ENCODE peak calls at places on chromosomes 5 and 9, in eight cellular contexts. R, J, U, W, O, E, F and A are unnamed samples.

GRCh38 chr9:105359899-105360298 is 87.9 kb upstream of the FSD1L start:
- DNase-seq in R (no peak), F (peak), W (no peak), J (no peak), U (peak), E (no peak), O (no peak), A (no peak)

GRCh38 chr9:113215142-113215541 is 5.9 kb downstream of the FKBP15 start:
- DNase-seq in O (no peak), F (peak), R (no peak), U (no peak), E (no peak), J (no peak), W (no peak), A (no peak)

GRCh38 chr5:148735301-148735700 is 81.0 kb upstream of the HTR4 start:
- DNase-seq in O (no peak), R (no peak), F (no peak), J (no peak), W (no peak), U (no peak), E (no peak), A (no peak)

GRCh38 chr9:129839324-129840023 is 4.2 kb downstream of the USP20 start:
- DNase-seq in O (no peak), R (no peak), U (no peak), E (no peak), J (no peak), F (peak), W (no peak), A (no peak)

GRCh38 chr9:15059003-15059402 is 148.8 kb upstream of the FREM1 start:
- DNase-seq in J (no peak), R (no peak), U (no peak), F (no peak), E (no peak), O (no peak), W (no peak), A (no peak)

GRCh38 chr5:14489643-14490042 is 91.9 kb upstream of the OTULINL start:
- DNase-seq in E (no peak), U (no peak), O (no peak), W (no peak), J (no peak), F (no peak), R (no peak), A (no peak)

GRCh38 chr5:173530547-173530946 is 85.9 kb downstream of the BOD1 start:
- DNase-seq in U (no peak), R (no peak), J (no peak), E (peak), O (no peak), W (no peak), F (no peak), A (no peak)

GRCh38 chr9:133944746-133945135 is 47.4 kb downstream of the VAV2 start:
- DNase-seq in E (no peak), J (peak), W (peak), R (no peak), O (no peak), F (peak), U (no peak), A (no peak)

GRCh38 chr5:94125107-94125506 is 383.7 kb upstream of the POU5F2 start:
- DNase-seq in E (no peak), W (no peak), F (no peak), U (no peak), O (no peak), R (no peak), J (no peak), A (no peak)

GRCh38 chr9:2621678-2622360 is at the start of gene VLDLR:
- DNase-seq in U (no peak), J (peak), E (peak), W (peak), R (peak), F (peak), O (peak), A (peak)

GRCh38 chr5:14009575-14009974 is 65.1 kb upstream of the DNAH5 start:
- DNase-seq in R (no peak), W (no peak), J (no peak), O (no peak), F (no peak), E (no peak), U (no peak), A (no peak)

GRCh38 chr9:120818595-120818994 is 24.1 kb downstream of the PSMD5 start:
- DNase-seq in O (no peak), F (no peak), R (no peak), E (no peak), W (no peak), U (no peak), J (no peak), A (no peak)

DNA sequence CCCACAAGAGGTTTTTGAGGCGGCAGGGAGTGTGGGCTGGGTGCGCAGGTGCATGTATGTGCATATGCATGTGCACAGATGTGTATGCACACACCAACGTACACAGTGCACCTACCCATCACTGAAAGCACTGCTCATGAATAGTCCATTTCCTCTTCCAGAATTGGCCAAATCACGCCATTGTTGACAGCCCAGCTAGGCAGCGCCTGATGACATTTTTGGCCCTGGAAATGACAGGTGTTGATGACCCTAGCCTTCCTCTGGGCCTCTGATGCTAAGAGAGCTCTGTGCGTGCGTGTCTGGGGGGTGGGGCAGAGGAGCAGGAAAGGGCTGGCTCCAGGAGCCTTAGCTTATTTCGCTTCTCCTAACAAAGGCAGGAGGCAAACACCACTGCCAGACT is 145.4 kb downstream of the HSD17B3 start:
- DNase-seq in F (no peak), U (no peak), R (no peak), O (no peak), J (no peak), E (no peak), W (no peak), A (no peak)
- H3K27ac ChIP-seq in F (no peak), U (no peak), R (no peak), O (no peak), J (no peak), E (no peak), W (no peak), A (no peak)

GRCh38 chr9:95102001-95102433 is 215.5 kb downstream of the FANCC start:
- DNase-seq in E (no peak), J (no peak), O (no peak), R (no peak), U (no peak), W (peak), F (no peak), A (peak)
- H3K27ac ChIP-seq in E (peak), J (no peak), O (no peak), R (no peak), U (no peak), W (no peak), F (no peak), A (peak)

DNA sequence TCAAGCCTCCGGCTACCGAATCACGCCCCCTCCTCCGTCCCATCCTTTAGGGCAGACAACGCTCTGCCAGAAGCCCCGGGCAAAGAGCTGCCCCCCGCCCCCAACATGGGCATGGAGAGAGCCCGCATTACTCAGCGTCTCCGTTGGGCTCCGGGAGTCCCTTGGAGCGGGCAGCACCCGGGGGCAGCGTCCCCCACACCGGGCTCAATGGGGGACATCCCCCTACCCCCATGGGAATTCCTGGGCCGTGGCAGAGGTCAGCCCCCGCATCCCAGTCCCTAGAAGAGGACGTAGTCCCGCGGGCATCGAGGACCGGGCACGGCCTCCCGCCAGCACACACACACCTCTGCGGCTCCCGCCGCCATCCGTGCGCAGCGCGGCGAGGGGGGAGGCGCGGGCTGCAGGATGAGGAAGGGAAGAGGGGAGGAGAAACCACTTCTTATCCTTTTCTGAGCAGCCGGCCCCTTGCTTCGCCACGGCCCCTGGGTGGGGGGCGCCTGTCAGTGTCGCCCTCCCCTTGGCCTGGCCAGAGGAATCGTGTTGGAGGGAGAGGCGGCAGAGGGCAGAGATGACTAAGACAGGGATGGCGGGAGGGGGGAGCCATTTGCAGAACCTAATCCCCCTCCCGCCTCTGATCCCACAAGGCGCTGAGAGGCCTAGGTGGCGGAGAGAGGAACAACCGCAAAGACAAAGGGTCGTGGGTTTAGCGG is 818 bp downstream of the DNM1 start:
- DNase-seq in R (peak), E (peak), O (no peak), F (peak), U (no peak), W (no peak), J (no peak), A (no peak)
- H3K27ac ChIP-seq in R (peak), E (peak), O (no peak), F (no peak), U (peak), W (no peak), J (no peak), A (no peak)

DNA sequence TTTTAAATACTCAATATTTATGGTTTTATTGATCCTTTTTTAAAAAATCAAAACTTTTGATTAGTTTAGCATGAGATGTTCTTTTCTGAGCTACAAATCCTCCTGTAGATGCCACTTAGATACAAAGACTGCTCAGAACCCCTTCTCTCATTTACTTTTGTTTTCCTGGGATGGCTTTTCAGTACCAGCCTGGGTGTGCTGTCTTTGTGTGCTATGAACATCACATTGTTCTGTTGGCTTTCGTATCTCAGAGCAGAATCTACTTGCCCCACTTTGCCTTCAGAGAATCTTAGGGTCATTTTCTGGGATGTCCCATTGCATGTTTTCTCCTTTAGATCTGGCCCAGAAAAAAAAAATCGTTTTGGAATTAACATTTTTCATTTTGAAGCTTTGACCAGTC is 85.9 kb downstream of the RASGRF2 start:
- DNase-seq in U (no peak), F (no peak), R (no peak), W (no peak), J (no peak), E (no peak), O (no peak), A (no peak)
- H3K27ac ChIP-seq in U (no peak), F (no peak), R (no peak), W (no peak), J (no peak), E (no peak), O (no peak), A (no peak)

DNA sequence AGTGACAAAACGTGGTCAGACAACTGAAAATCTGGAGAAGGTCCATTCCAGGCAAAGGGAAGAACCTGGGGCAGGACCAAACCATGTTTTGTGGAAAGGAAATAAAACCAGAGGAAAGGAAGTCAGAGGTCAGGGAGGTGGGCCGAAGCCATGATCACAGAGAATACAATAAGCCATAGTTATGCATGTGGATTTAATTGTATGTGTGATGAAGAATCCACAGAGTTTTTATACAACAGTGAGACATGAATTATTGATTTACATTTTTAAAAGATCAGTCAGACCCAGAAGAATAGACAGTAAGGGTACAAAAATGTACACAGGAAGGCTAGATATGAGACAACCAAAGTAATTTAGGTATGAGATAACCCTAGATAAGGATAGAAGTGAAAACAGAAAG is 20.8 kb downstream of the TTC33 start:
- DNase-seq in J (no peak), F (peak), U (no peak), O (no peak), W (no peak), R (no peak), E (no peak), A (no peak)
- H3K27ac ChIP-seq in J (peak), F (no peak), U (peak), O (peak), W (peak), R (no peak), E (no peak), A (no peak)

GRCh38 chr5:6162175-6162574 is 216.2 kb downstream of the MED10 start:
- DNase-seq in R (no peak), W (no peak), J (no peak), U (no peak), E (no peak), O (no peak), F (no peak), A (no peak)
- H3K27ac ChIP-seq in R (no peak), W (no peak), J (no peak), U (no peak), E (no peak), O (no peak), F (no peak), A (no peak)

DNA sequence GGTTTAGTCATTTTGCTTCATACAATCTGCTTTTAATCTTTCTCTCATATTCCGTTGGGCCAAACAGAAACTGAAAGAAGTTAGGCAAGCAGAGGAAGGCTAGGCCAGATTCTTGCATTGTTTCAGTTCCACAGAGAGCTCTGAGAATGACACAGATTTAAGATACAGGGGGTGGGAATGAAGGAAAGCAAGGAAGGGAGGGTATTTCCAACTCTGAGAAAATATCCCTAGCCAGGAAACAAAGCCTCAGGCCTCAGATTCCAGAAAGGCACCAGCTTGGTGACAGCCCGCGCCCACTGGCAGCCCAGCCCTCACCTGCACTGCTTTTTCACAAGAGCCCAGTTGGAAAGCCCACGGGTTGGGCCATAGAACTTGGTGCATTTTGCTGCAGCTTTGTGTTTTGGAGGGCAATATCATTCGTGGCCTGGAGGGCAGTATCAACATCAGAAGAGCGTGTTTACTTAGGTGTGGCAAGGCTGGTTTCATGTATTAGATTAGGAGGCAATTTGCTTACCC is 63.5 kb downstream of the ENC1 start:
- DNase-seq in U (no peak), J (no peak), F (peak), O (no peak), R (no peak), E (no peak), W (no peak), A (peak)
- H3K27ac ChIP-seq in U (no peak), J (peak), F (peak), O (peak), R (no peak), E (no peak), W (peak), A (no peak)

DNA sequence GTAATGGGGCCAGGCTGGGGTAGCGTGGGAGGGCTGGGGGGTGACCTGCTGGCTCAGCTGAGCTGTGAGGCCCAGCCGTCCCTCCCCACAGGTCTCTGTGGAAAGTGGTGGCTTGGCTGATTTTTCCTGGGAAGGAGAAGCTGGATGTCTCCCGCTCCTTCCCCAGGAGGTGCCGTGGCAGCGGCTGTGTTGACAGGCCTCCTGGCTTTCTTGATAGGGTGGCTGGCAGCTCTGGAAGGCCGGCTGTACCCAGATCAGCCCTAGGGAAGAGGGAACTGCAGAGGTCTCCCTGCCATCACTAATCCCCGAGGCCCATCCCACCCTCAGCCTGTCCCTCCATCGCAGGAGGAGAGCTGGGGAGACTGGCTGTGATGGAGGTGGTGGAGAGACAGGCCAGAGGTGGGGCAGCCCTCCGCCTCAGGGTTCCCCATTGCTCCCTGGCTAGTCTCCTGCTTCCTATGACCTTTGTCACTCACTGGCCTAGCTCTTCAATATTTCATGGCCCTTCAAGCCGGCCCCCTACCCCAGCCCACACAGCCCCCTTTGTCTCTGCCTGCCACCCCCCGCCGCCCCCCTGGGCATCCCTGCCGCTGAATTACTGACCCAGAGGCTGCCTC is 6.8 kb downstream of the CXXC5 start:
- DNase-seq in E (no peak), W (peak), J (no peak), U (no peak), O (no peak), R (peak), F (no peak), A (no peak)
- H3K27ac ChIP-seq in E (peak), W (peak), J (peak), U (peak), O (peak), R (peak), F (peak), A (peak)